ENCODE peak calls at places on chromosomes 4 and X, in nine cellular contexts. R, U, F, W, B, H, P, T and I are unnamed samples.

GRCh38 chr4:72286185-72286584 is 254.4 kb downstream of the NPFFR2 start:
- DNase-seq in U (no peak), F (no peak), P (no peak), H (no peak), T (no peak), R (no peak), W (no peak), B (no peak), I (no peak)

GRCh38 chr4:10893417-10893816 is 208.8 kb upstream of the CLNK start:
- DNase-seq in P (no peak), B (no peak), H (no peak), U (no peak), T (no peak), F (no peak), W (no peak), R (no peak), I (no peak)

GRCh38 chr4:168507178-168507577 is 10.3 kb downstream of the PALLD start:
- DNase-seq in R (no peak), H (no peak), F (no peak), W (no peak), T (no peak), B (no peak), P (peak), U (no peak), I (no peak)

GRCh38 chr4:185865901-185866328 is 53.9 kb upstream of the SORBS2 start:
- DNase-seq in P (no peak), R (no peak), U (no peak), F (no peak), H (no peak), B (no peak), T (no peak), W (no peak), I (no peak)

GRCh38 chr4:13266687-13267086 is 217.5 kb downstream of the RAB28 start:
- DNase-seq in F (no peak), B (no peak), R (no peak), U (no peak), T (no peak), P (no peak), H (no peak), W (no peak), I (no peak)

GRCh38 chrX:54166915-54167314 is 16.1 kb downstream of the FAM120C start:
- DNase-seq in H (no peak), U (no peak), F (no peak), P (no peak), T (no peak), W (no peak), R (no peak), B (no peak), I (no peak)

GRCh38 chr4:66625480-66625879 is 919.8 kb downstream of the CENPC start:
- DNase-seq in P (no peak), F (no peak), W (no peak), R (no peak), T (no peak), B (no peak), H (no peak), U (no peak), I (no peak)

GRCh38 chr4:128159967-128160366 is 98.9 kb downstream of the LARP1B start:
- DNase-seq in W (peak), P (no peak), T (no peak), F (no peak), R (no peak), B (no peak), H (no peak), U (no peak), I (no peak)

GRCh38 chrX:111270339-111270738 is at the start of gene CAPN6:
- DNase-seq in H (no peak), U (no peak), T (peak), B (no peak), F (peak), W (no peak), R (no peak), P (no peak), I (no peak)

GRCh38 chrX:129781134-129782014 is 1.6 kb downstream of the SASH3 start:
- DNase-seq in F (no peak), T (no peak), H (no peak), U (no peak), P (peak), R (peak), B (no peak), W (no peak), I (peak)